ENCODE peak calls at places on chromosome 21, in ten cellular contexts. B is activated T-cell treated with anti-CD3 and anti-CD28 coated beads, Interleukin-2, amount 50 U/mL, for 72 hours; X is fibroblast of gingiva; R is hepatocyte; J is CD8-positive, alpha-beta memory T cell; A is A549; Y is AG04450; Z is NCI-H446 treated with DMSO at 0.1 percent for 48 hours; I is stimulated activated CD4-positive, alpha-beta T cell treated with anti-CD3 and anti-CD28 coated beads, Interleukin-1b, Interleukin-23, amount 100 ng/mL, for 48 hours; G is CD8-positive, alpha-beta T cell. N is an unnamed sample.

GRCh38 chr21:34598931-34599400 is 15.9 kb downstream of the RCAN1 start:
- DNase-seq in B (no peak), R (no peak), J (no peak), Y (no peak), I (no peak), X (peak; percentile 29), Z (no peak), G (no peak), A (no peak), N (no peak)

GRCh38 chr21:26918318-26919065 is 48.4 kb downstream of the ADAMTS5 start:
- DNase-seq in R (no peak), G (no peak), B (no peak), J (no peak), A (no peak), Y (peak; percentile 26), I (no peak), X (peak; percentile 59), Z (no peak), N (no peak)

GRCh38 chr21:42343556-42343955 is 7.2 kb downstream of the TFF2 start:
- DNase-seq in R (no peak), A (no peak), J (no peak), X (no peak), Z (no peak), G (no peak), B (no peak), Y (no peak), I (no peak), N (no peak)

GRCh38 chr21:35159881-35160280 is 110.8 kb upstream of the RUNX1 start:
- DNase-seq in R (no peak), A (peak; percentile 55), I (no peak), X (no peak), J (no peak), G (no peak), B (no peak), Y (no peak), Z (no peak), N (no peak)

GRCh38 chr21:34938079-34938764 is 110.9 kb downstream of the RUNX1 start:
- DNase-seq in Y (no peak), R (no peak), B (no peak), I (no peak), X (no peak), G (no peak), Z (no peak), A (no peak), J (no peak), N (no peak)

GRCh38 chr21:46193829-46194373 is 9.6 kb upstream of the SPATC1L start:
- DNase-seq in J (peak; percentile 30), Z (no peak), R (peak; percentile 2), X (no peak), B (no peak), G (no peak), Y (no peak), I (no peak), A (no peak), N (no peak)

GRCh38 chr21:40466893-40467483 is 380.0 kb downstream of the DSCAM start:
- DNase-seq in J (no peak), A (peak; percentile 9), Y (no peak), Z (no peak), R (peak; percentile 62), X (no peak), G (no peak), I (no peak), B (no peak), N (no peak)

GRCh38 chr21:20591294-20591693 is 406.9 kb upstream of the NCAM2 start:
- DNase-seq in X (no peak), J (no peak), R (no peak), B (no peak), A (no peak), I (no peak), Z (no peak), G (no peak), Y (no peak), N (no peak)

GRCh38 chr21:35646606-35647005 is 413.7 kb downstream of the SETD4 start:
- DNase-seq in X (peak; percentile 68), Z (no peak), Y (no peak), J (no peak), R (no peak), I (no peak), A (no peak), G (no peak), B (no peak), N (no peak)

GRCh38 chr21:26098758-26099157 is 71.8 kb downstream of the APP start:
- DNase-seq in I (no peak), A (no peak), Y (no peak), G (no peak), Z (no peak), X (no peak), R (no peak), J (no peak), B (no peak), N (no peak)

GRCh38 chr21:45283611-45284455 is 3.9 kb downstream of the POFUT2 start:
- DNase-seq in I (no peak), B (no peak), J (peak; percentile 42), A (no peak), G (no peak), R (no peak), Y (no peak), X (no peak), Z (no peak), N (no peak)

GRCh38 chr21:38048241-38048640 is 132.0 kb upstream of the KCNJ6 start:
- DNase-seq in R (no peak), Y (no peak), J (no peak), A (no peak), I (no peak), G (no peak), Z (peak; percentile 81), B (no peak), X (no peak), N (no peak)

GRCh38 chr21:29658177-29658933 is 281.4 kb downstream of the GRIK1 start:
- DNase-seq in G (no peak), J (no peak), A (no peak), Y (no peak), X (no peak), I (no peak), Z (no peak), B (no peak), R (no peak), N (no peak)

GRCh38 chr21:38306833-38307232 is 50.0 kb downstream of the KCNJ15 start:
- DNase-seq in X (peak; percentile 97), I (no peak), J (no peak), G (no peak), B (no peak), A (peak; percentile 31), R (peak; percentile 39), Z (no peak), Y (peak; percentile 93), N (no peak)

GRCh38 chr21:32099812-32100416 is 178.9 kb downstream of the MIS18A start:
- DNase-seq in I (no peak), X (no peak), B (no peak), A (peak; percentile 2), R (peak; percentile 17), Z (no peak), G (no peak), J (no peak), Y (no peak), N (no peak)

GRCh38 chr21:33256019-33256418 is 10.1 kb upstream of the IL10RB start:
- DNase-seq in Z (no peak), B (no peak), I (peak; percentile 28), J (no peak), G (no peak), A (no peak), Y (no peak), R (no peak), X (no peak), N (no peak)

GRCh38 chr21:41710823-41711160 is 56.1 kb downstream of the RIPK4 start:
- DNase-seq in I (no peak), B (no peak), Z (no peak), X (no peak), J (no peak), G (no peak), A (no peak), Y (no peak), R (no peak), N (no peak)

GRCh38 chr21:36640260-36641244 is 58.4 kb upstream of the SIM2 start:
- DNase-seq in B (no peak), I (no peak), A (no peak), Z (no peak), R (no peak), X (no peak), G (no peak), Y (no peak), J (no peak), N (no peak)

GRCh38 chr21:40386301-40386911 is 460.6 kb downstream of the DSCAM start:
- DNase-seq in X (no peak), J (no peak), A (peak; percentile 14), Z (no peak), B (peak; percentile 59), G (no peak), I (peak; percentile 45), Y (no peak), R (peak; percentile 86), N (no peak)

GRCh38 chr21:34075760-34076159 is 2.4 kb downstream of the MRPS6 start:
- DNase-seq in I (no peak), B (no peak), R (no peak), A (no peak), J (no peak), Z (no peak), X (peak; percentile 36), Y (no peak), G (no peak), N (no peak)

GRCh38 chr21:31505975-31506374 is 153.5 kb upstream of the SOD1 start:
- DNase-seq in B (no peak), J (no peak), X (no peak), A (no peak), Y (no peak), G (no peak), R (no peak), I (no peak), Z (no peak), N (no peak)

GRCh38 chr21:33236799-33237198 is 7.1 kb downstream of the IFNAR2 start:
- DNase-seq in A (no peak), I (no peak), X (no peak), Z (no peak), G (no peak), B (no peak), R (no peak), J (no peak), Y (no peak), N (no peak)

GRCh38 chr21:37871121-37871862 is 45.0 kb downstream of the KCNJ6 start:
- DNase-seq in Z (peak; percentile 58), A (peak; percentile 35), G (no peak), J (no peak), B (no peak), Y (peak; percentile 74), R (no peak), I (no peak), X (peak; percentile 16), N (no peak)

GRCh38 chr21:24272527-24272938 is 1334.7 kb downstream of the MRPL39 start:
- DNase-seq in G (no peak), B (no peak), A (no peak), R (no peak), I (no peak), Z (no peak), Y (no peak), J (no peak), X (no peak), N (no peak)

N was measured in activated effector memory CD4-positive, alpha-beta T cell treated with Interleukin-2 at 50 U/mL for 16 hours.